ENCODE peak calls at places on chromosomes 5 and 9, in seven cellular contexts. One of them, this sample, is unnamed.

GRCh38 chr9:72256912-72257311 is 107.7 kb downstream of the GDA start:
- DNase-seq in WERI-Rb-1: no peak
- DNase-seq in HT1080: no peak
- DNase-seq in KBM-7: no peak
- DNase-seq in retinal pigment epithelial cell: no peak
- DNase-seq in choroid plexus epithelial cell: no peak
- DNase-seq in pons: no peak
- DNase-seq in this sample: no peak

GRCh38 chr9:26264709-26265601 is 586.7 kb upstream of the TUSC1 start:
- DNase-seq in WERI-Rb-1: no peak
- DNase-seq in HT1080: peak
- DNase-seq in KBM-7: no peak
- DNase-seq in retinal pigment epithelial cell: peak
- DNase-seq in choroid plexus epithelial cell: peak
- DNase-seq in pons: peak
- DNase-seq in this sample: peak

GRCh38 chr9:76018244-76018643 is 127.8 kb downstream of the PCSK5 start:
- DNase-seq in WERI-Rb-1: no peak
- DNase-seq in HT1080: no peak
- DNase-seq in KBM-7: no peak
- DNase-seq in retinal pigment epithelial cell: no peak
- DNase-seq in choroid plexus epithelial cell: no peak
- DNase-seq in pons: no peak
- DNase-seq in this sample: no peak

GRCh38 chr5:140671472-140672210 is 1.7 kb downstream of the DND1 start:
- DNase-seq in WERI-Rb-1: no peak
- DNase-seq in HT1080: no peak
- DNase-seq in KBM-7: no peak
- DNase-seq in retinal pigment epithelial cell: no peak
- DNase-seq in choroid plexus epithelial cell: no peak
- DNase-seq in pons: no peak
- DNase-seq in this sample: no peak

GRCh38 chr5:137563646-137564474 is 64.7 kb upstream of the SPOCK1 start:
- DNase-seq in WERI-Rb-1: no peak
- DNase-seq in HT1080: peak
- DNase-seq in KBM-7: peak
- DNase-seq in retinal pigment epithelial cell: peak
- DNase-seq in choroid plexus epithelial cell: peak
- DNase-seq in pons: peak
- DNase-seq in this sample: peak

GRCh38 chr5:116038817-116039216 is 6.5 kb downstream of the ARL14EPL start:
- DNase-seq in WERI-Rb-1: no peak
- DNase-seq in HT1080: no peak
- DNase-seq in KBM-7: peak
- DNase-seq in retinal pigment epithelial cell: no peak
- DNase-seq in choroid plexus epithelial cell: no peak
- DNase-seq in pons: no peak
- DNase-seq in this sample: no peak

GRCh38 chr9:121886759-121887485 is 206.2 kb downstream of the TTLL11 start:
- DNase-seq in WERI-Rb-1: no peak
- DNase-seq in HT1080: no peak
- DNase-seq in KBM-7: no peak
- DNase-seq in retinal pigment epithelial cell: no peak
- DNase-seq in choroid plexus epithelial cell: no peak
- DNase-seq in pons: no peak
- DNase-seq in this sample: no peak

GRCh38 chr9:26675055-26675454 is 217.5 kb downstream of the CAAP1 start:
- DNase-seq in WERI-Rb-1: no peak
- DNase-seq in HT1080: no peak
- DNase-seq in KBM-7: no peak
- DNase-seq in retinal pigment epithelial cell: peak
- DNase-seq in choroid plexus epithelial cell: no peak
- DNase-seq in pons: no peak
- DNase-seq in this sample: no peak

GRCh38 chr5:51389326-51389581 is 6.0 kb downstream of the ISL1 start:
- DNase-seq in WERI-Rb-1: no peak
- DNase-seq in HT1080: no peak
- DNase-seq in KBM-7: no peak
- DNase-seq in retinal pigment epithelial cell: no peak
- DNase-seq in choroid plexus epithelial cell: no peak
- DNase-seq in pons: no peak
- DNase-seq in this sample: no peak

GRCh38 chr5:172559004-172559932 is 81.8 kb upstream of the NEURL1B start:
- DNase-seq in WERI-Rb-1: no peak
- DNase-seq in HT1080: peak
- DNase-seq in KBM-7: no peak
- DNase-seq in retinal pigment epithelial cell: peak
- DNase-seq in choroid plexus epithelial cell: peak
- DNase-seq in pons: peak
- DNase-seq in this sample: peak

GRCh38 chr9:2403701-2404100 is 217.9 kb upstream of the VLDLR start:
- DNase-seq in WERI-Rb-1: no peak
- DNase-seq in HT1080: no peak
- DNase-seq in KBM-7: no peak
- DNase-seq in retinal pigment epithelial cell: no peak
- DNase-seq in choroid plexus epithelial cell: peak
- DNase-seq in pons: no peak
- DNase-seq in this sample: no peak

GRCh38 chr5:139004374-139005307 is 129.5 kb upstream of the LRRTM2 start:
- DNase-seq in WERI-Rb-1: no peak
- DNase-seq in HT1080: no peak
- DNase-seq in KBM-7: no peak
- DNase-seq in retinal pigment epithelial cell: no peak
- DNase-seq in choroid plexus epithelial cell: no peak
- DNase-seq in pons: no peak
- DNase-seq in this sample: no peak

GRCh38 chr5:9245071-9245470 is 300.8 kb downstream of the SEMA5A start:
- DNase-seq in WERI-Rb-1: no peak
- DNase-seq in HT1080: peak
- DNase-seq in KBM-7: no peak
- DNase-seq in retinal pigment epithelial cell: peak
- DNase-seq in choroid plexus epithelial cell: peak
- DNase-seq in pons: peak
- DNase-seq in this sample: no peak